ENCODE peak calls at places on chromosomes 4 and X, in five cellular contexts. One of them, this sample, is unnamed.

GRCh38 chrX:51851507-51852085 is 41.8 kb upstream of the MAGED1 start:
- DNase-seq in HepG2: peak
- DNase-seq in H1: no peak
- DNase-seq in GM12878: no peak
- DNase-seq in K562: no peak
- DNase-seq in this sample: no peak

GRCh38 chrX:318739-319578 is at the start of gene GTPBP6:
- DNase-seq in GM12878: peak
- DNase-seq in H1: peak
- DNase-seq in HepG2: peak
- DNase-seq in K562: peak
- DNase-seq in this sample: peak

GRCh38 chrX:72576161-72576896 is 3.7 kb upstream of the HDAC8 start:
- DNase-seq in K562: no peak
- DNase-seq in GM12878: no peak
- DNase-seq in HepG2: peak
- DNase-seq in H1: no peak
- DNase-seq in this sample: no peak

GRCh38 chrX:11770320-11770719 is 12.3 kb downstream of the MSL3 start:
- DNase-seq in K562: peak
- DNase-seq in H1: no peak
- DNase-seq in GM12878: peak
- DNase-seq in HepG2: peak
- DNase-seq in this sample: peak

GRCh38 chr4:157678478-157678877 is 457.9 kb downstream of the GRIA2 start:
- DNase-seq in H1: no peak
- DNase-seq in K562: no peak
- DNase-seq in HepG2: no peak
- DNase-seq in GM12878: no peak
- DNase-seq in this sample: no peak

GRCh38 chr4:75995727-75996126 is 5.0 kb upstream of the SDAD1 start:
- DNase-seq in H1: no peak
- DNase-seq in GM12878: no peak
- DNase-seq in HepG2: peak
- DNase-seq in K562: peak
- DNase-seq in this sample: peak

GRCh38 chr4:24473309-24473721 is 111.0 kb downstream of the DHX15 start:
- DNase-seq in K562: peak
- DNase-seq in H1: peak
- DNase-seq in GM12878: no peak
- DNase-seq in HepG2: no peak
- DNase-seq in this sample: no peak

GRCh38 chr4:48262484-48262883 is 7.2 kb downstream of the TEC start:
- DNase-seq in HepG2: no peak
- DNase-seq in GM12878: no peak
- DNase-seq in H1: no peak
- DNase-seq in K562: no peak
- DNase-seq in this sample: no peak

GRCh38 chr4:122483481-122483880 is 27.0 kb upstream of the IL2 start:
- DNase-seq in HepG2: no peak
- DNase-seq in GM12878: no peak
- DNase-seq in K562: no peak
- DNase-seq in H1: no peak
- DNase-seq in this sample: no peak

GRCh38 chr4:187929024-187929423 is 66.5 kb upstream of the ZFP42 start:
- DNase-seq in H1: peak
- DNase-seq in K562: no peak
- DNase-seq in GM12878: no peak
- DNase-seq in HepG2: no peak
- DNase-seq in this sample: peak

GRCh38 chr4:89838005-89838404 is 1.0 kb upstream of the SNCA start:
- DNase-seq in GM12878: no peak
- DNase-seq in H1: no peak
- DNase-seq in K562: peak
- DNase-seq in HepG2: no peak
- DNase-seq in this sample: no peak

GRCh38 chr4:142614621-142615323 is 231.3 kb downstream of the INPP4B start:
- DNase-seq in HepG2: no peak
- DNase-seq in H1: no peak
- DNase-seq in K562: no peak
- DNase-seq in GM12878: no peak
- DNase-seq in this sample: no peak

GRCh38 chrX:40343319-40343718 is 237.5 kb upstream of the ATP6AP2 start:
- DNase-seq in GM12878: no peak
- DNase-seq in H1: no peak
- DNase-seq in HepG2: no peak
- DNase-seq in K562: no peak
- DNase-seq in this sample: no peak

GRCh38 chrX:137549846-137550534 is 15.9 kb upstream of the ZIC3 start:
- DNase-seq in GM12878: no peak
- DNase-seq in HepG2: no peak
- DNase-seq in K562: no peak
- DNase-seq in H1: peak
- DNase-seq in this sample: no peak

GRCh38 chrX:40300286-40300890 is 202.6 kb upstream of the BCOR start:
- DNase-seq in K562: no peak
- DNase-seq in H1: no peak
- DNase-seq in HepG2: peak
- DNase-seq in GM12878: no peak
- DNase-seq in this sample: no peak

GRCh38 chr4:184424279-184424678 is 50.1 kb downstream of the IRF2 start:
- DNase-seq in GM12878: no peak
- DNase-seq in H1: no peak
- DNase-seq in K562: no peak
- DNase-seq in HepG2: no peak
- DNase-seq in this sample: no peak

GRCh38 chr4:52552778-52553177 is 106.3 kb downstream of the USP46 start:
- DNase-seq in GM12878: no peak
- DNase-seq in HepG2: no peak
- DNase-seq in H1: no peak
- DNase-seq in K562: peak
- DNase-seq in this sample: no peak

GRCh38 chr4:166594326-166594946 is 639.9 kb downstream of the SPOCK3 start:
- DNase-seq in H1: peak
- DNase-seq in GM12878: peak
- DNase-seq in HepG2: peak
- DNase-seq in K562: peak
- DNase-seq in this sample: peak

GRCh38 chrX:12425496-12425895 is 287.2 kb downstream of the FRMPD4 start:
- DNase-seq in H1: no peak
- DNase-seq in HepG2: no peak
- DNase-seq in K562: no peak
- DNase-seq in GM12878: no peak
- DNase-seq in this sample: no peak

GRCh38 chr4:75671802-75672421 is 1.3 kb downstream of the G3BP2 start:
- DNase-seq in HepG2: no peak
- DNase-seq in GM12878: no peak
- DNase-seq in K562: no peak
- DNase-seq in H1: no peak
- DNase-seq in this sample: no peak

GRCh38 chrX:103716967-103717366 is 6.3 kb downstream of the TMEM31 start:
- DNase-seq in GM12878: no peak
- DNase-seq in H1: no peak
- DNase-seq in HepG2: no peak
- DNase-seq in K562: no peak
- DNase-seq in this sample: no peak

GRCh38 chr4:1193206-1194027 is 21.0 kb upstream of the SPON2 start:
- DNase-seq in HepG2: no peak
- DNase-seq in K562: no peak
- DNase-seq in GM12878: no peak
- DNase-seq in H1: no peak
- DNase-seq in this sample: no peak

GRCh38 chrX:107714196-107714811 is 61.3 kb downstream of the TSC22D3 start:
- DNase-seq in GM12878: no peak
- DNase-seq in K562: no peak
- DNase-seq in HepG2: no peak
- DNase-seq in H1: no peak
- DNase-seq in this sample: no peak

GRCh38 chrX:137194164-137194563 is 160.4 kb upstream of the GPR101 start:
- DNase-seq in HepG2: peak
- DNase-seq in K562: peak
- DNase-seq in H1: peak
- DNase-seq in GM12878: peak
- DNase-seq in this sample: peak

GRCh38 chr4:88846232-88846790 is 148.7 kb upstream of the NAP1L5 start:
- DNase-seq in HepG2: peak
- DNase-seq in H1: no peak
- DNase-seq in GM12878: no peak
- DNase-seq in K562: no peak
- DNase-seq in this sample: no peak

GRCh38 chr4:59904331-59904730 is 1295.8 kb upstream of the ADGRL3 start:
- DNase-seq in GM12878: no peak
- DNase-seq in HepG2: no peak
- DNase-seq in H1: no peak
- DNase-seq in K562: no peak
- DNase-seq in this sample: no peak

GRCh38 chr4:105644270-105644669 is 64.2 kb downstream of the INTS12 start:
- DNase-seq in K562: no peak
- DNase-seq in GM12878: no peak
- DNase-seq in H1: no peak
- DNase-seq in HepG2: no peak
- DNase-seq in this sample: no peak

GRCh38 chr4:186939766-186940165 is 216.1 kb upstream of the FAT1 start:
- DNase-seq in K562: no peak
- DNase-seq in GM12878: no peak
- DNase-seq in H1: no peak
- DNase-seq in HepG2: no peak
- DNase-seq in this sample: no peak

GRCh38 chr4:11720292-11720691 is 291.6 kb upstream of the HS3ST1 start:
- DNase-seq in HepG2: no peak
- DNase-seq in GM12878: no peak
- DNase-seq in H1: no peak
- DNase-seq in K562: no peak
- DNase-seq in this sample: no peak

GRCh38 chr4:141853091-141853734 is 216.8 kb downstream of the IL15 start:
- DNase-seq in HepG2: no peak
- DNase-seq in K562: no peak
- DNase-seq in H1: no peak
- DNase-seq in GM12878: no peak
- DNase-seq in this sample: no peak

GRCh38 chrX:34437586-34437985 is 219.5 kb downstream of the TMEM47 start:
- DNase-seq in GM12878: no peak
- DNase-seq in K562: no peak
- DNase-seq in H1: no peak
- DNase-seq in HepG2: no peak
- DNase-seq in this sample: no peak

GRCh38 chr4:38924266-38924827 is 56.7 kb downstream of the FAM114A1 start:
- DNase-seq in HepG2: no peak
- DNase-seq in H1: no peak
- DNase-seq in GM12878: no peak
- DNase-seq in K562: no peak
- DNase-seq in this sample: no peak

GRCh38 chrX:133813991-133814390 is 171.4 kb downstream of the GPC3 start:
- DNase-seq in GM12878: no peak
- DNase-seq in HepG2: no peak
- DNase-seq in K562: no peak
- DNase-seq in H1: no peak
- DNase-seq in this sample: no peak

GRCh38 chr4:3707423-3708102 is 58.6 kb upstream of the ADRA2C start:
- DNase-seq in K562: no peak
- DNase-seq in H1: no peak
- DNase-seq in HepG2: no peak
- DNase-seq in GM12878: no peak
- DNase-seq in this sample: no peak

GRCh38 chr4:3709061-3709845 is 56.9 kb upstream of the ADRA2C start:
- DNase-seq in HepG2: no peak
- DNase-seq in GM12878: no peak
- DNase-seq in H1: no peak
- DNase-seq in K562: no peak
- DNase-seq in this sample: no peak

GRCh38 chr4:3708611-3709010 is 57.6 kb upstream of the ADRA2C start:
- DNase-seq in K562: no peak
- DNase-seq in H1: no peak
- DNase-seq in HepG2: no peak
- DNase-seq in GM12878: no peak
- DNase-seq in this sample: no peak

GRCh38 chr4:3706565-3707422 is 59.4 kb upstream of the ADRA2C start:
- DNase-seq in HepG2: no peak
- DNase-seq in GM12878: no peak
- DNase-seq in H1: no peak
- DNase-seq in K562: no peak
- DNase-seq in this sample: no peak

GRCh38 chr4:3708103-3708510 is 58.1 kb upstream of the ADRA2C start:
- DNase-seq in HepG2: no peak
- DNase-seq in GM12878: no peak
- DNase-seq in K562: no peak
- DNase-seq in H1: no peak
- DNase-seq in this sample: no peak
- TF ChIP-seq ZNF274 in HepG2: no peak
- TF ChIP-seq ZNF274 in GM12878: no peak
- TF ChIP-seq ZNF274 in K562: no peak
- TF ChIP-seq ZNF274 in H1: no peak
- TF ChIP-seq ZNF274 in this sample: no peak

GRCh38 chr4:144313370-144313769 is 172.9 kb upstream of the GYPA start:
- DNase-seq in GM12878: no peak
- DNase-seq in HepG2: no peak
- DNase-seq in K562: no peak
- DNase-seq in H1: no peak
- DNase-seq in this sample: no peak
- TF ChIP-seq SRF in GM12878: no peak
- TF ChIP-seq SRF in HepG2: no peak
- TF ChIP-seq SRF in K562: no peak
- TF ChIP-seq SRF in H1: no peak
- TF ChIP-seq SRF in this sample: no peak

GRCh38 chr4:177450421-177451107 is 8.3 kb upstream of the AGA start:
- DNase-seq in H1: no peak
- DNase-seq in K562: no peak
- DNase-seq in HepG2: no peak
- DNase-seq in GM12878: no peak
- DNase-seq in this sample: no peak
- TF ChIP-seq ZNF274 in H1: no peak
- TF ChIP-seq ZNF274 in K562: no peak
- TF ChIP-seq ZNF274 in HepG2: no peak
- TF ChIP-seq ZNF274 in GM12878: no peak
- TF ChIP-seq ZNF274 in this sample: no peak

GRCh38 chr4:17059192-17059634 is 160.8 kb upstream of the LDB2 start:
- DNase-seq in K562: no peak
- DNase-seq in GM12878: no peak
- DNase-seq in HepG2: no peak
- DNase-seq in H1: no peak
- DNase-seq in this sample: no peak
- TF ChIP-seq SRF in K562: no peak
- TF ChIP-seq SRF in GM12878: no peak
- TF ChIP-seq SRF in HepG2: no peak
- TF ChIP-seq SRF in H1: no peak
- TF ChIP-seq SRF in this sample: no peak